ENCODE peak calls at places on chromosome 18, in six cellular contexts. W, C, F, H, L and E are unnamed samples.

GRCh38 chr18:25305584-25305983 is 46.4 kb downstream of the ZNF521 start:
- DNase-seq in H (no peak), L (no peak), C (no peak), W (no peak), F (no peak), E (no peak)

GRCh38 chr18:64893349-64893748 is 744.5 kb upstream of the LINC00305 start:
- DNase-seq in W (no peak), L (no peak), C (no peak), F (no peak), H (no peak), E (no peak)

GRCh38 chr18:56269958-56270357 is 368.4 kb downstream of the TXNL1 start:
- DNase-seq in C (no peak), H (no peak), W (no peak), F (no peak), L (no peak), E (no peak)

GRCh38 chr18:35158728-35159443 is 81.9 kb upstream of the ZNF397 start:
- DNase-seq in H (no peak), L (no peak), W (no peak), F (no peak), C (no peak), E (no peak)

GRCh38 chr18:23837591-23837990 is 148.3 kb downstream of the LAMA3 start:
- DNase-seq in H (no peak), C (no peak), F (peak), W (peak), L (peak), E (no peak)

GRCh38 chr18:77071711-77072292 is 60.8 kb downstream of the MBP start:
- DNase-seq in C (no peak), H (no peak), F (peak), W (no peak), L (peak), E (no peak)

GRCh38 chr18:46133534-46133933 is 29.3 kb downstream of the HAUS1 start:
- DNase-seq in W (no peak), L (no peak), C (no peak), F (no peak), H (no peak), E (no peak)

GRCh38 chr18:44826418-44827259 is 146.0 kb downstream of the SETBP1 start:
- DNase-seq in H (no peak), W (peak), C (peak), F (peak), L (peak), E (peak)

GRCh38 chr18:5542393-5543035 is 1.3 kb downstream of the EPB41L3 start:
- DNase-seq in H (peak), W (peak), F (no peak), L (no peak), C (peak), E (no peak)

GRCh38 chr18:62683935-62684334 is 31.4 kb upstream of the PHLPP1 start:
- DNase-seq in L (no peak), F (no peak), C (peak), W (no peak), H (no peak), E (no peak)

GRCh38 chr18:80185545-80185944 is 61.8 kb downstream of the PARD6G start:
- DNase-seq in F (no peak), W (no peak), H (no peak), C (no peak), L (no peak), E (no peak)

GRCh38 chr18:33580540-33580939 is 2.5 kb downstream of the ASXL3 start:
- DNase-seq in F (no peak), L (no peak), H (no peak), C (no peak), W (no peak), E (no peak)

GRCh38 chr18:2572892-2573291 is 1.5 kb downstream of the NDC80 start:
- DNase-seq in W (no peak), F (no peak), H (no peak), L (no peak), C (no peak), E (no peak)

GRCh38 chr18:76679259-76679658 is 143.1 kb upstream of the ZNF236 start:
- DNase-seq in F (no peak), H (no peak), C (peak), L (no peak), W (no peak), E (no peak)

GRCh38 chr18:51621103-51621969 is 423.9 kb upstream of the MEX3C start:
- DNase-seq in W (no peak), H (peak), F (peak), L (peak), C (peak), E (peak)

GRCh38 chr18:7740815-7741214 is 173.7 kb downstream of the PTPRM start:
- DNase-seq in F (no peak), H (no peak), W (no peak), C (no peak), L (no peak), E (no peak)

GRCh38 chr18:9631814-9632496 is 17.6 kb upstream of the PPP4R1 start:
- DNase-seq in L (peak), F (no peak), H (no peak), C (no peak), W (no peak), E (peak)

GRCh38 chr18:45567123-45567522 is 48.2 kb upstream of the SLC14A2 start:
- DNase-seq in H (no peak), C (peak), W (peak), F (no peak), L (no peak), E (no peak)

GRCh38 chr18:46174317-46175039 is 70.3 kb downstream of the HAUS1 start:
- DNase-seq in W (no peak), F (no peak), H (peak), C (peak), L (no peak), E (no peak)

GRCh38 chr18:11802586-11802985 is 48.6 kb upstream of the CHMP1B start:
- DNase-seq in F (no peak), H (no peak), W (no peak), C (no peak), L (no peak), E (no peak)

GRCh38 chr18:79487198-79488165 is 91.8 kb downstream of the NFATC1 start:
- DNase-seq in W (no peak), F (no peak), H (no peak), L (no peak), C (no peak), E (no peak)

GRCh38 chr18:21664069-21664468 is 40.5 kb downstream of the ABHD3 start:
- DNase-seq in H (no peak), W (no peak), L (no peak), F (no peak), C (no peak), E (no peak)